ENCODE peak calls at places on chromosomes 16 and 17, in five cellular contexts. B is H1, Y is HCT116, L is GM12878, O is K562. D is an unnamed sample. For H3K36me3 and H3K9me3, the result is how much of the 10 kb centered on the place peaks cover.

GRCh38 chr17:3033248-3033640 is 30.2 kb downstream of the OR1D5 start:
- DNase-seq in B (no peak), Y (no peak), L (no peak), O (no peak), D (no peak)

GRCh38 chr17:57913576-57914273 is 41.5 kb downstream of the CUEDC1 start:
- DNase-seq in B (no peak), Y (no peak), L (no peak), O (no peak), D (no peak)

GRCh38 chr16:90018297-90019200 is 707 bp downstream of the DBNDD1 start:
- DNase-seq in B (peak), Y (no peak), L (no peak), O (peak), D (no peak)

GRCh38 chr17:81345211-81346089 is 49.8 kb upstream of the BAHCC1 start:
- DNase-seq in B (peak), Y (no peak), L (no peak), O (peak), D (no peak)

GRCh38 chr17:74457146-74457819 is 9.2 kb upstream of the CD300A start:
- DNase-seq in B (peak), Y (peak), L (no peak), O (peak), D (peak)

GRCh38 chr17:57619061-57619937 is 125.8 kb downstream of the CCDC182 start:
- DNase-seq in B (no peak), Y (no peak), L (no peak), O (no peak), D (no peak)

GRCh38 chr17:80861360-80861861 is 130.2 kb upstream of the CHMP6 start:
- DNase-seq in B (no peak), Y (no peak), L (no peak), O (no peak), D (no peak)

GRCh38 chr16:57260294-57260929 is 15.4 kb downstream of the ARL2BP start:
- DNase-seq in B (peak), Y (no peak), L (peak), O (peak), D (peak)

GRCh38 chr17:50865060-50865867 is 890 bp downstream of the TOB1 start:
- DNase-seq in B (peak), Y (peak), L (no peak), O (peak), D (peak)
- TF ChIP-seq ZNF274 in B (no peak), Y (no peak), L (no peak), O (peak), D (no peak)

DNA sequence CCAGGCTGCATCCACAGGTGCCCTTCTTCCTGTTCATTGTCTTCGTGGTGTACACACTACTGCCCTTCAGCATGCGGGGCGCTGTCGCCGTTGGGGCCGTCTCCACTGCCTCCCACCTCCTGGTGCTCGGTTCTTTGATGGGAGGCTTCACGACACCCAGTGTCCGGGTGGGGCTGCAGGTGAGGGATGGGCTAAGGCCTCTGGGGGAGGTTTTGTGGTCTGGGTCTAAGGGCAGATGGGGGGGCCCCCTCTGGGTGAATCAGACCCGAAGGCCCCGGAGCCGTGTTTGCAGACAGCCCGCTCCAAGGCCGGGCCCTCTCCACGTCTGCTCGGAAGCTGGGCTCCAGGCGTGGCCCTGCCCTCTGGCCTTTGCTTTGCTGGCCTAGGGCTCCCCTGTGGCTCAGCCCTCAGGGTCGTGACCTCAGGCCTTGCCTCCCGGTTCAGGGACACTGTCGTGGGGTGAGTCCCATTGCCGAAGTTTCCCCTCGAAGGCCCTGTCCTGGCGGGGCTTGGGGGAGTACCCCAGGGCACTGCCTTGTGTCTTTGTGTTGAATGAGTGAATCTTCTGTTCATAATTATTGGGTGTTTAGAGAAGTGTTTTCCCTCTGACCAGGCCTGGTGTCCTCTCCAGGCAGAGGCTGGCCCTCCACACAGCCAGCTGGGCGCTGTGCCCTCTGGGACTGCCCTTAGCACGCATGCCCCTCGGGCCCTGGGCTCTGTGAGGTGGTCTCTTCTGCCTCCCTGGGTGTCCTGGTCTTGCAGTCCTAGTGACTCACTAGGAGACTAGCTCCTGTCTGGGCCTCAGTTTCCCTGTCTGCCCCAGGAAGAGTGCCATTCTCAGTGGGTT is 25.6 kb downstream of the ADCY7 start:
- DNase-seq in B (no peak), Y (no peak), L (no peak), O (no peak), D (no peak)
- H3K36me3 ChIP-seq in B (under half), Y (under half), L (under half), O (half or more), D (half or more)

GRCh38 chr16:67546761-67547422 is 15.4 kb upstream of the CTCF start:
- DNase-seq in B (peak), Y (peak), L (no peak), O (peak), D (peak)
- H3K9me3 ChIP-seq in B (under half), Y (under half), L (under half), O (under half), D (under half)

DNA sequence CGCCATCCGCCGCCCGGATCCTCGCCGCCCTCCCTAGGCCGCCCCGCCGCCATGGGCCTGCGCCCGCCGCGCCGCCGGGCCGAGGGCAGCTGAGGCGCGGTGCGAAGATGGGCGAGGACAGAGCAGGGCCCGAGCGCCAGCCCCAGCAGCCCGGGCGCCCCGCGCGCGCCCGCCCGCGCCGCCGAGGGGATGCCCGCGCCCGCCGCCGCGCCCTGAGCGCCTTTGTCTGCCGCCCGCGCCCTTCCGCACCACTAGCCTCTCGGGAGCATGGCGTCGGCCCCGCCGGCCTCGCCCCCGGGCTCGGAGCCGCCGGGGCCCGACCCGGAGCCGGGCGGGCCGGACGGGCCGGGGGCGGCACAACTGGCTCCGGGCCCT is 278 bp downstream of the RAB11FIP3 start:
- DNase-seq in B (no peak), Y (no peak), L (no peak), O (no peak), D (no peak)
- TF ChIP-seq ZNF274 in B (no peak), Y (no peak), L (no peak), O (no peak), D (no peak)

D was measured in NT2/D1.